ENCODE peak calls at places on chromosomes 7 and 10, in five cellular contexts. B is IMR-90, M is Calu3, T is right cardiac atrium, K is NCI-H748 treated with DMSO at 0.1 percent for 48 hours. R is an unnamed sample.

GRCh38 chr7:2175091-2175490 is 57.7 kb downstream of the MAD1L1 start:
- DNase-seq in B (no peak), M (no peak), T (no peak), K (no peak), R (no peak)

GRCh38 chr10:119263966-119264621 is 56.7 kb downstream of the GRK5 start:
- DNase-seq in B (no peak), M (no peak), T (no peak), K (no peak), R (no peak)

GRCh38 chr10:102649770-102650654 is 5.7 kb downstream of the TRIM8 start:
- DNase-seq in B (no peak), M (no peak), T (peak; percentile 19), K (no peak), R (no peak)

GRCh38 chr7:53311205-53311604 is 275.8 kb downstream of the POM121L12 start:
- DNase-seq in B (no peak), M (no peak), T (no peak), K (no peak), R (no peak)

GRCh38 chr10:73819513-73820093 is 8.2 kb upstream of the NDST2 start:
- DNase-seq in B (peak; percentile 23), M (peak; percentile 48), T (no peak), K (no peak), R (no peak)

GRCh38 chr7:69738396-69738889 is 140.2 kb downstream of the AUTS2 start:
- DNase-seq in B (no peak), M (no peak), T (no peak), K (no peak), R (no peak)

GRCh38 chr10:118582511-118582910 is 12.9 kb downstream of the PRLHR start:
- DNase-seq in B (no peak), M (no peak), T (no peak), K (no peak), R (no peak)

GRCh38 chr10:13905281-13905680 is 318.5 kb downstream of the PRPF18 start:
- DNase-seq in B (no peak), M (no peak), T (no peak), K (no peak), R (no peak)

GRCh38 chr7:4809691-4810090 is 34.3 kb downstream of the AP5Z1 start:
- DNase-seq in B (no peak), M (no peak), T (no peak), K (no peak), R (no peak)

GRCh38 chr7:129990403-129991192 is 37.8 kb upstream of the UBE2H start:
- DNase-seq in B (peak; percentile 25), M (no peak), T (no peak), K (no peak), R (no peak)

GRCh38 chr10:30553625-30554442 is 75.7 kb downstream of the LYZL2 start:
- DNase-seq in B (peak; percentile 11), M (peak; percentile 19), T (peak; percentile 82), K (peak; percentile 18), R (peak; percentile 62)

GRCh38 chr7:55056577-55057480 is 38.0 kb downstream of the EGFR start:
- DNase-seq in B (no peak), M (no peak), T (peak; percentile 40), K (no peak), R (no peak)

GRCh38 chr7:146960747-146961416 is 844.3 kb downstream of the CNTNAP2 start:
- DNase-seq in B (no peak), M (no peak), T (no peak), K (peak; percentile 75), R (no peak)

GRCh38 chr10:78656815-78657621 is 411.7 kb upstream of the ZMIZ1 start:
- DNase-seq in B (no peak), M (no peak), T (peak; percentile 33), K (peak; percentile 43), R (no peak)

GRCh38 chr7:159215053-159215452 is 70.4 kb upstream of the VIPR2 start:
- DNase-seq in B (no peak), M (no peak), T (no peak), K (no peak), R (no peak)

GRCh38 chr10:119521443-119522204 is 20.9 kb downstream of the RGS10 start:
- DNase-seq in B (peak; percentile 92), M (no peak), T (no peak), K (no peak), R (no peak)

GRCh38 chr10:86188796-86189558 is 177.6 kb downstream of the GRID1 start:
- DNase-seq in B (no peak), M (no peak), T (no peak), K (no peak), R (no peak)

GRCh38 chr10:54985732-54986131 is 184.7 kb upstream of the PCDH15 start:
- DNase-seq in B (no peak), M (no peak), T (no peak), K (no peak), R (no peak)

GRCh38 chr10:16960573-16960972 is 143.3 kb upstream of the RSU1 start:
- DNase-seq in B (no peak), M (no peak), T (no peak), K (no peak), R (no peak)

GRCh38 chr10:133258818-133259602 is 17.7 kb downstream of the ADAM8 start:
- DNase-seq in B (peak; percentile 100), M (peak; percentile 78), T (peak; percentile 88), K (no peak), R (peak; percentile 67)

GRCh38 chr10:28393956-28394568 is 91.2 kb upstream of the MPP7 start:
- DNase-seq in B (peak; percentile 57), M (peak; percentile 65), T (peak; percentile 49), K (peak; percentile 40), R (peak; percentile 55)

GRCh38 chr10:125514206-125515162 is 168.5 kb downstream of the TEX36 start:
- DNase-seq in B (no peak), M (no peak), T (no peak), K (no peak), R (no peak)

GRCh38 chr7:99693427-99694200 is 13.8 kb upstream of the CYP3A5 start:
- DNase-seq in B (no peak), M (peak; percentile 45), T (no peak), K (peak; percentile 16), R (no peak)

GRCh38 chr7:155227788-155228458 is 69.8 kb upstream of the INSIG1 start:
- DNase-seq in B (no peak), M (no peak), T (no peak), K (no peak), R (no peak)

GRCh38 chr10:14087585-14087984 is 243.1 kb downstream of the FRMD4A start:
- DNase-seq in B (peak; percentile 55), M (no peak), T (no peak), K (peak; percentile 78), R (no peak)

GRCh38 chr7:157292770-157293412 is 43.9 kb upstream of the DNAJB6 start:
- DNase-seq in B (no peak), M (peak; percentile 56), T (no peak), K (no peak), R (no peak)

GRCh38 chr10:14707441-14707840 is 67.3 kb downstream of the FAM107B start:
- DNase-seq in B (no peak), M (no peak), T (no peak), K (no peak), R (no peak)

GRCh38 chr10:14673189-14673947 is 101.3 kb downstream of the FAM107B start:
- DNase-seq in B (peak; percentile 23), M (no peak), T (no peak), K (no peak), R (no peak)

GRCh38 chr7:95509199-95509598 is 23.5 kb downstream of the ASB4 start:
- DNase-seq in B (peak; percentile 18), M (no peak), T (no peak), K (peak; percentile 91), R (no peak)

GRCh38 chr10:71045188-71045841 is 156.9 kb upstream of the PCBD1 start:
- DNase-seq in B (no peak), M (no peak), T (no peak), K (peak; percentile 55), R (no peak)

GRCh38 chr10:70324341-70324861 is 40.6 kb upstream of the NPFFR1 start:
- DNase-seq in B (no peak), M (no peak), T (no peak), K (no peak), R (no peak)

GRCh38 chr10:124259139-124259825 is 159.4 kb downstream of the OAT start:
- DNase-seq in B (no peak), M (peak; percentile 17), T (no peak), K (no peak), R (no peak)

GRCh38 chr10:128186959-128187787 is 61.0 kb upstream of the MKI67 start:
- DNase-seq in B (no peak), M (no peak), T (no peak), K (no peak), R (no peak)

GRCh38 chr7:69677054-69677847 is 79.0 kb downstream of the AUTS2 start:
- DNase-seq in B (no peak), M (no peak), T (no peak), K (no peak), R (no peak)

GRCh38 chr10:16520900-16521299 is 779 bp downstream of the C1QL3 start:
- DNase-seq in B (peak; percentile 12), M (peak; percentile 26), T (peak; percentile 27), K (no peak), R (no peak)

R was measured in ovary.